ENCODE peak calls at places on chromosomes 7 and 10, in nine cellular contexts. One of them, this sample, is unnamed.

GRCh38 chr7:106666353-106666752 is 5.4 kb upstream of the CCDC71L start:
- DNase-seq in body of pancreas: no peak
- DNase-seq in IMR-90: no peak
- DNase-seq in lower leg skin: no peak
- DNase-seq in H1: no peak
- DNase-seq in uterus: no peak
- DNase-seq in stomach: no peak
- DNase-seq in esophagus muscularis mucosa: no peak
- DNase-seq in A549: no peak
- DNase-seq in this sample: no peak

GRCh38 chr7:82674319-82674718 is 230.7 kb upstream of the CACNA2D1 start:
- DNase-seq in uterus: no peak
- DNase-seq in stomach: no peak
- DNase-seq in IMR-90: peak
- DNase-seq in lower leg skin: no peak
- DNase-seq in H1: no peak
- DNase-seq in A549: no peak
- DNase-seq in esophagus muscularis mucosa: no peak
- DNase-seq in body of pancreas: no peak
- DNase-seq in this sample: no peak

GRCh38 chr7:40680657-40681056 is 545.9 kb downstream of the SUGCT start:
- DNase-seq in uterus: no peak
- DNase-seq in stomach: no peak
- DNase-seq in body of pancreas: no peak
- DNase-seq in A549: peak
- DNase-seq in lower leg skin: no peak
- DNase-seq in esophagus muscularis mucosa: no peak
- DNase-seq in H1: no peak
- DNase-seq in IMR-90: no peak
- DNase-seq in this sample: peak

GRCh38 chr7:3195160-3195559 is 105.9 kb upstream of the SDK1 start:
- DNase-seq in body of pancreas: no peak
- DNase-seq in H1: no peak
- DNase-seq in IMR-90: no peak
- DNase-seq in stomach: no peak
- DNase-seq in A549: no peak
- DNase-seq in lower leg skin: no peak
- DNase-seq in uterus: no peak
- DNase-seq in esophagus muscularis mucosa: no peak
- DNase-seq in this sample: no peak

GRCh38 chr7:108114117-108114841 is 15.9 kb downstream of the LAMB4 start:
- DNase-seq in A549: peak
- DNase-seq in lower leg skin: no peak
- DNase-seq in esophagus muscularis mucosa: peak
- DNase-seq in stomach: no peak
- DNase-seq in IMR-90: no peak
- DNase-seq in body of pancreas: peak
- DNase-seq in H1: peak
- DNase-seq in uterus: no peak
- DNase-seq in this sample: peak

GRCh38 chr7:16644624-16644986 is 949 bp downstream of the ANKMY2 start:
- DNase-seq in esophagus muscularis mucosa: no peak
- DNase-seq in uterus: peak
- DNase-seq in stomach: peak
- DNase-seq in IMR-90: peak
- DNase-seq in H1: no peak
- DNase-seq in lower leg skin: peak
- DNase-seq in A549: peak
- DNase-seq in body of pancreas: peak
- DNase-seq in this sample: peak

GRCh38 chr7:77368974-77369373 is 47.2 kb downstream of the GSAP start:
- DNase-seq in A549: no peak
- DNase-seq in esophagus muscularis mucosa: no peak
- DNase-seq in body of pancreas: no peak
- DNase-seq in stomach: no peak
- DNase-seq in uterus: no peak
- DNase-seq in IMR-90: peak
- DNase-seq in H1: no peak
- DNase-seq in lower leg skin: no peak
- DNase-seq in this sample: no peak

GRCh38 chr7:81925530-81925929 is 155.7 kb upstream of the HGF start:
- DNase-seq in IMR-90: no peak
- DNase-seq in esophagus muscularis mucosa: no peak
- DNase-seq in body of pancreas: no peak
- DNase-seq in lower leg skin: no peak
- DNase-seq in H1: no peak
- DNase-seq in stomach: no peak
- DNase-seq in uterus: no peak
- DNase-seq in A549: no peak
- DNase-seq in this sample: no peak

GRCh38 chr10:66218981-66219587 is 706.8 kb upstream of the LRRTM3 start:
- DNase-seq in body of pancreas: no peak
- DNase-seq in A549: no peak
- DNase-seq in lower leg skin: no peak
- DNase-seq in IMR-90: no peak
- DNase-seq in H1: no peak
- DNase-seq in esophagus muscularis mucosa: no peak
- DNase-seq in stomach: no peak
- DNase-seq in uterus: no peak
- DNase-seq in this sample: no peak

GRCh38 chr7:3482147-3482921 is 181.3 kb downstream of the SDK1 start:
- DNase-seq in H1: peak
- DNase-seq in A549: peak
- DNase-seq in stomach: no peak
- DNase-seq in body of pancreas: peak
- DNase-seq in lower leg skin: no peak
- DNase-seq in uterus: no peak
- DNase-seq in esophagus muscularis mucosa: no peak
- DNase-seq in IMR-90: peak
- DNase-seq in this sample: peak

GRCh38 chr7:105649727-105650381 is 68.6 kb upstream of the EFCAB10 start:
- DNase-seq in body of pancreas: no peak
- DNase-seq in esophagus muscularis mucosa: no peak
- DNase-seq in A549: no peak
- DNase-seq in H1: no peak
- DNase-seq in stomach: no peak
- DNase-seq in lower leg skin: no peak
- DNase-seq in uterus: no peak
- DNase-seq in IMR-90: peak
- DNase-seq in this sample: no peak

GRCh38 chr7:122651451-122651850 is 47.5 kb downstream of the RNF133 start:
- DNase-seq in body of pancreas: no peak
- DNase-seq in lower leg skin: no peak
- DNase-seq in H1: no peak
- DNase-seq in esophagus muscularis mucosa: no peak
- DNase-seq in stomach: no peak
- DNase-seq in IMR-90: no peak
- DNase-seq in uterus: no peak
- DNase-seq in A549: no peak
- DNase-seq in this sample: no peak

GRCh38 chr10:17430647-17431355 is 23.6 kb downstream of the ST8SIA6 start:
- DNase-seq in body of pancreas: peak
- DNase-seq in H1: peak
- DNase-seq in A549: peak
- DNase-seq in uterus: peak
- DNase-seq in esophagus muscularis mucosa: no peak
- DNase-seq in stomach: peak
- DNase-seq in lower leg skin: peak
- DNase-seq in IMR-90: peak
- DNase-seq in this sample: peak

GRCh38 chr7:112143151-112143550 is 63.0 kb downstream of the DOCK4 start:
- DNase-seq in stomach: no peak
- DNase-seq in H1: no peak
- DNase-seq in lower leg skin: no peak
- DNase-seq in esophagus muscularis mucosa: no peak
- DNase-seq in IMR-90: peak
- DNase-seq in uterus: no peak
- DNase-seq in body of pancreas: no peak
- DNase-seq in A549: no peak
- DNase-seq in this sample: no peak

GRCh38 chr7:19107392-19108147 is 9.9 kb downstream of the TWIST1 start:
- DNase-seq in body of pancreas: peak
- DNase-seq in lower leg skin: peak
- DNase-seq in stomach: no peak
- DNase-seq in uterus: peak
- DNase-seq in H1: peak
- DNase-seq in esophagus muscularis mucosa: no peak
- DNase-seq in IMR-90: peak
- DNase-seq in A549: no peak
- DNase-seq in this sample: no peak

GRCh38 chr10:127046975-127047877 is 142.0 kb downstream of the DOCK1 start:
- DNase-seq in A549: no peak
- DNase-seq in esophagus muscularis mucosa: no peak
- DNase-seq in IMR-90: peak
- DNase-seq in body of pancreas: no peak
- DNase-seq in uterus: no peak
- DNase-seq in lower leg skin: no peak
- DNase-seq in H1: no peak
- DNase-seq in stomach: no peak
- DNase-seq in this sample: no peak

GRCh38 chr7:134016223-134016941 is 110.8 kb upstream of the LRGUK start:
- DNase-seq in A549: peak
- DNase-seq in IMR-90: peak
- DNase-seq in uterus: no peak
- DNase-seq in stomach: peak
- DNase-seq in lower leg skin: no peak
- DNase-seq in body of pancreas: peak
- DNase-seq in esophagus muscularis mucosa: no peak
- DNase-seq in H1: peak
- DNase-seq in this sample: peak

GRCh38 chr7:49403844-49404243 is 369.6 kb upstream of the VWC2 start:
- DNase-seq in IMR-90: no peak
- DNase-seq in body of pancreas: no peak
- DNase-seq in A549: no peak
- DNase-seq in stomach: no peak
- DNase-seq in lower leg skin: peak
- DNase-seq in uterus: no peak
- DNase-seq in esophagus muscularis mucosa: no peak
- DNase-seq in H1: no peak
- DNase-seq in this sample: no peak

DNA sequence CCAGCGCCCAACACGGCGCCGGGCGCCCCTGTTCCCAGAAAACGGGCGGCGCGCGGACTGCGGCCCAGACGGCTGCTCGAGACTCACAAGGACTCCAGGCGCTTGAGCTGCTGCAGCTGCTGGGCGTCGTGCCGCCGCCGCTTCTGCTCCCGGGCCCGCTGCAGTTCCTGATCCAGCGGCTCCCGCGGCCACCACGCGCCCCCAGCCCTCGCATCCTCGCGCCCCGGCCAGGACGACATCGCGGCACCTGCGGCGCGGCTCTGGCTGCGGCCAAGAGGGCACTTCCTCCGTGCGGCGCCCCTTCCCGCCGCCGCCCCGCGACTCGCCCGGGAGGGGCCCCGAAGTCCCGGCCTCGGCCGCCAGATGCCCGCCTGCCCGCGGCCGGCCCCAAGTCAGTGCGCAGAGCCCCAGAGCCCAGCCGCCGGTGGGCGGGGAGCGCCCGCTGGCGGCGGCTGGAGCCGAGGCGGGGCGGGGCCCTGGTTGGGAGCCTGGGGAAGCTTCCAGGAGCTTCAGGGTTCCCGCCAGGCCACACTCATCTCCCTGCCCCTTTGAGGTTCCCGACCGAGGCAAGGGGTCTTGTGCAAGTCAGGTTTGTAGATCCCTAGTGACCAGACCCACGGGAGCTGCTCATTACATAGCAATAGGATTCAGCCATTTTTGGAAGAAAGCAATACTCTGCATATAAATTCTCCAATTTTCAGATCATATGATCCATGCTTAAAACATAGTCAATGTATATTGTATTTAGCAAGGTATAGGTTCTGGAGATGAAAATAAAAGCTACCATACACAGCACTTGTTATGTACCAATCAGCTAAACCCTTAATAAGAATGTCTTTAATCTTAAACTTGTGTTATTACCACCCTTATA is 14.2 kb upstream of the FKBP9 start:
- DNase-seq in IMR-90: peak
- DNase-seq in esophagus muscularis mucosa: no peak
- DNase-seq in A549: peak
- DNase-seq in H1: peak
- DNase-seq in lower leg skin: peak
- DNase-seq in uterus: peak
- DNase-seq in body of pancreas: peak
- DNase-seq in stomach: peak
- DNase-seq in this sample: peak
- TF ChIP-seq POLR2A in IMR-90: no peak
- TF ChIP-seq POLR2A in esophagus muscularis mucosa: no peak
- TF ChIP-seq POLR2A in A549: peak
- TF ChIP-seq POLR2A in H1: no peak
- TF ChIP-seq POLR2A in lower leg skin: no peak
- TF ChIP-seq POLR2A in uterus: peak
- TF ChIP-seq POLR2A in body of pancreas: peak
- TF ChIP-seq POLR2A in stomach: no peak
- TF ChIP-seq POLR2A in this sample: no peak

GRCh38 chr10:11338160-11338844 is 273.1 kb downstream of the USP6NL start:
- DNase-seq in H1: no peak
- DNase-seq in lower leg skin: no peak
- DNase-seq in IMR-90: no peak
- DNase-seq in stomach: no peak
- DNase-seq in A549: no peak
- DNase-seq in body of pancreas: no peak
- DNase-seq in esophagus muscularis mucosa: no peak
- DNase-seq in uterus: no peak
- DNase-seq in this sample: no peak
- TF ChIP-seq POLR2A in H1: no peak
- TF ChIP-seq POLR2A in lower leg skin: no peak
- TF ChIP-seq POLR2A in IMR-90: no peak
- TF ChIP-seq POLR2A in stomach: no peak
- TF ChIP-seq POLR2A in A549: no peak
- TF ChIP-seq POLR2A in body of pancreas: no peak
- TF ChIP-seq POLR2A in esophagus muscularis mucosa: no peak
- TF ChIP-seq POLR2A in uterus: no peak
- TF ChIP-seq POLR2A in this sample: no peak

DNA sequence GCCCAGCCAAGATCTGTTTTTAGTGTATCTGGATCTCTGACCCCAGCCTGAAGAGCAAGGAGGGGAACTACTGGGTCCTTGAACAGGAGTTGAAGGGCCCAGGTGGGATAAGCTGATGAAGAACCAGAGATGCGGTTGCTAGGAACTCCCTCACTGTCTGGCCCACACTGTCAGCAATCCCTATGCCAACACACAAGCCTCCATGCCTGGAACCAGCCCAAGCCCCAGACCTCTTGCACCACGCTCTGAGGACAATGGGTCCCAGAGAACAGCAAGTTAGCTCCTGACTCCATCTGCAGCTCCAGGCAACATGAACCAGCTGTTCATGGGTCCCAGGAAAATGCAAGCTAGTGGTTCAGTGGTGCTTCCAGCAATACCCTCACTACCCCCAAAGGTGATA is 2.4 kb downstream of the NAT16 start:
- DNase-seq in IMR-90: no peak
- DNase-seq in lower leg skin: no peak
- DNase-seq in body of pancreas: no peak
- DNase-seq in esophagus muscularis mucosa: no peak
- DNase-seq in uterus: no peak
- DNase-seq in stomach: no peak
- DNase-seq in A549: no peak
- DNase-seq in H1: no peak
- DNase-seq in this sample: no peak
- TF ChIP-seq POLR2A in IMR-90: no peak
- TF ChIP-seq POLR2A in lower leg skin: no peak
- TF ChIP-seq POLR2A in body of pancreas: no peak
- TF ChIP-seq POLR2A in esophagus muscularis mucosa: no peak
- TF ChIP-seq POLR2A in uterus: no peak
- TF ChIP-seq POLR2A in stomach: no peak
- TF ChIP-seq POLR2A in A549: no peak
- TF ChIP-seq POLR2A in H1: no peak
- TF ChIP-seq POLR2A in this sample: no peak

GRCh38 chr7:135158141-135158655 is 10.3 kb downstream of the TMEM140 start:
- DNase-seq in body of pancreas: no peak
- DNase-seq in lower leg skin: no peak
- DNase-seq in uterus: no peak
- DNase-seq in H1: no peak
- DNase-seq in A549: no peak
- DNase-seq in stomach: no peak
- DNase-seq in esophagus muscularis mucosa: no peak
- DNase-seq in IMR-90: no peak
- DNase-seq in this sample: no peak
- TF ChIP-seq POLR2A in body of pancreas: no peak
- TF ChIP-seq POLR2A in lower leg skin: no peak
- TF ChIP-seq POLR2A in uterus: no peak
- TF ChIP-seq POLR2A in H1: no peak
- TF ChIP-seq POLR2A in A549: no peak
- TF ChIP-seq POLR2A in stomach: no peak
- TF ChIP-seq POLR2A in esophagus muscularis mucosa: no peak
- TF ChIP-seq POLR2A in IMR-90: no peak
- TF ChIP-seq POLR2A in this sample: no peak

This sample was measured in HepG2.